ENCODE peak calls at places on chromosomes 1 and 21, in seven cellular contexts. M, N, F, X, E, K and R are unnamed samples.

GRCh38 chr1:67937651-67938050 is 104.4 kb upstream of the GNG12 start:
- DNase-seq in K (no peak), M (no peak), X (no peak), F (no peak), N (no peak), E (no peak), R (no peak)

GRCh38 chr21:27759820-27760219 is 792.9 kb upstream of the ADAMTS5 start:
- DNase-seq in F (no peak), X (no peak), N (no peak), E (no peak), M (no peak), K (peak), R (no peak)

GRCh38 chr1:226407497-226408284 is at the start of gene PARP1:
- DNase-seq in E (peak), K (peak), X (peak), N (peak), F (peak), M (peak), R (peak)

GRCh38 chr1:61210435-61211012 is 128.2 kb downstream of the NFIA start:
- DNase-seq in N (no peak), X (no peak), M (no peak), F (no peak), E (no peak), K (peak), R (no peak)

GRCh38 chr1:98991127-98992003 is 13.3 kb downstream of the PLPPR5 start:
- DNase-seq in M (no peak), N (no peak), F (no peak), K (peak), E (no peak), X (no peak), R (no peak)

GRCh38 chr1:4048921-4049320 is 148.8 kb upstream of the C1orf174 start:
- DNase-seq in M (no peak), X (no peak), N (no peak), F (no peak), E (no peak), K (no peak), R (no peak)

GRCh38 chr1:48207536-48208075 is 14.9 kb upstream of the SLC5A9 start:
- DNase-seq in E (no peak), X (no peak), K (no peak), F (no peak), M (no peak), N (no peak), R (no peak)

GRCh38 chr1:97143236-97143882 is 421.8 kb downstream of the PTBP2 start:
- DNase-seq in K (peak), N (no peak), F (no peak), X (no peak), M (no peak), E (no peak), R (no peak)

GRCh38 chr1:225539069-225539468 is 111.2 kb upstream of the LBR start:
- DNase-seq in M (no peak), E (no peak), F (no peak), X (no peak), K (peak), N (no peak), R (no peak)

GRCh38 chr1:172951728-172952365 is 98.9 kb downstream of the TNFSF18 start:
- DNase-seq in F (no peak), M (no peak), K (peak), E (no peak), X (no peak), N (no peak), R (no peak)

GRCh38 chr1:44112486-44112885 is 6.1 kb upstream of the KLF17 start:
- DNase-seq in F (no peak), E (no peak), N (no peak), K (peak), X (no peak), M (peak), R (no peak)

GRCh38 chr1:225746361-225747179 is 31.1 kb upstream of the SRP9 start:
- DNase-seq in F (peak), M (peak), X (peak), N (peak), K (peak), E (no peak), R (peak)

GRCh38 chr1:77975386-77975785 is 3.5 kb downstream of the FUBP1 start:
- DNase-seq in F (no peak), N (no peak), X (no peak), M (no peak), K (peak), E (no peak), R (no peak)

GRCh38 chr1:17874231-17874630 is 119.1 kb downstream of the ACTL8 start:
- DNase-seq in X (peak), N (no peak), K (peak), M (peak), E (no peak), F (no peak), R (peak)

GRCh38 chr1:22676916-22677601 is 24.0 kb downstream of the C1QB start:
- DNase-seq in N (no peak), K (no peak), X (no peak), E (no peak), M (no peak), F (no peak), R (no peak)

GRCh38 chr1:181090653-181091126 is 2.2 kb downstream of the IER5 start:
- DNase-seq in E (no peak), N (no peak), F (no peak), K (peak), M (no peak), X (no peak), R (no peak)